ENCODE peak calls at places on chromosomes 12 and 14, in nine cellular contexts. One of them, this sample, is unnamed.

GRCh38 chr12:119006749-119007148 is 25.4 kb downstream of the SRRM4 start:
- DNase-seq in epithelial cell of proximal tubule: no peak
- DNase-seq in pancreas: no peak
- DNase-seq in A549: no peak
- DNase-seq in NAMALWA: no peak
- DNase-seq in anterior cingulate cortex: no peak
- DNase-seq in HuH-7.5: no peak
- DNase-seq in activated CD4-positive, alpha-beta T cell treated with anti-CD3 and anti-CD28 coated beads, Interleukin-2, amount 50 U/mL, for 48 hours: no peak
- DNase-seq in SW 1271: no peak
- DNase-seq in this sample: no peak

GRCh38 chr12:3275171-3276041 is 198.2 kb downstream of the TSPAN9 start:
- DNase-seq in epithelial cell of proximal tubule: no peak
- DNase-seq in pancreas: peak; percentile 77
- DNase-seq in A549: peak; percentile 62
- DNase-seq in NAMALWA: peak; percentile 81
- DNase-seq in anterior cingulate cortex: peak; percentile 33
- DNase-seq in HuH-7.5: peak; percentile 93
- DNase-seq in activated CD4-positive, alpha-beta T cell treated with anti-CD3 and anti-CD28 coated beads, Interleukin-2, amount 50 U/mL, for 48 hours: peak; percentile 82
- DNase-seq in SW 1271: no peak
- DNase-seq in this sample: peak; percentile 52

GRCh38 chr12:42094277-42094676 is 50.4 kb downstream of the GXYLT1 start:
- DNase-seq in epithelial cell of proximal tubule: no peak
- DNase-seq in pancreas: no peak
- DNase-seq in A549: peak; percentile 31
- DNase-seq in NAMALWA: no peak
- DNase-seq in anterior cingulate cortex: no peak
- DNase-seq in HuH-7.5: no peak
- DNase-seq in activated CD4-positive, alpha-beta T cell treated with anti-CD3 and anti-CD28 coated beads, Interleukin-2, amount 50 U/mL, for 48 hours: peak; percentile 15
- DNase-seq in SW 1271: no peak
- DNase-seq in this sample: peak; percentile 69

GRCh38 chr14:35688427-35688826 is 120.7 kb downstream of the RALGAPA1 start:
- DNase-seq in epithelial cell of proximal tubule: no peak
- DNase-seq in pancreas: no peak
- DNase-seq in A549: no peak
- DNase-seq in NAMALWA: no peak
- DNase-seq in anterior cingulate cortex: no peak
- DNase-seq in HuH-7.5: no peak
- DNase-seq in activated CD4-positive, alpha-beta T cell treated with anti-CD3 and anti-CD28 coated beads, Interleukin-2, amount 50 U/mL, for 48 hours: no peak
- DNase-seq in SW 1271: no peak
- DNase-seq in this sample: no peak

GRCh38 chr12:95574799-95575452 is 23.6 kb upstream of the USP44 start:
- DNase-seq in epithelial cell of proximal tubule: no peak
- DNase-seq in pancreas: no peak
- DNase-seq in A549: peak; percentile 61
- DNase-seq in NAMALWA: peak; percentile 29
- DNase-seq in anterior cingulate cortex: no peak
- DNase-seq in HuH-7.5: peak; percentile 50
- DNase-seq in activated CD4-positive, alpha-beta T cell treated with anti-CD3 and anti-CD28 coated beads, Interleukin-2, amount 50 U/mL, for 48 hours: no peak
- DNase-seq in SW 1271: no peak
- DNase-seq in this sample: peak; percentile 43

GRCh38 chr12:51751657-51752056 is 96.9 kb downstream of the FIGNL2 start:
- DNase-seq in epithelial cell of proximal tubule: no peak
- DNase-seq in pancreas: peak; percentile 37
- DNase-seq in A549: no peak
- DNase-seq in NAMALWA: no peak
- DNase-seq in anterior cingulate cortex: peak; percentile 18
- DNase-seq in HuH-7.5: no peak
- DNase-seq in activated CD4-positive, alpha-beta T cell treated with anti-CD3 and anti-CD28 coated beads, Interleukin-2, amount 50 U/mL, for 48 hours: no peak
- DNase-seq in SW 1271: no peak
- DNase-seq in this sample: peak; percentile 26

GRCh38 chr14:61877050-61877390 is 114.8 kb downstream of the SNAPC1 start:
- DNase-seq in epithelial cell of proximal tubule: no peak
- DNase-seq in pancreas: no peak
- DNase-seq in A549: no peak
- DNase-seq in NAMALWA: no peak
- DNase-seq in anterior cingulate cortex: no peak
- DNase-seq in HuH-7.5: no peak
- DNase-seq in activated CD4-positive, alpha-beta T cell treated with anti-CD3 and anti-CD28 coated beads, Interleukin-2, amount 50 U/mL, for 48 hours: no peak
- DNase-seq in SW 1271: no peak
- DNase-seq in this sample: no peak

GRCh38 chr12:59834659-59835474 is 239.0 kb downstream of the SLC16A7 start:
- DNase-seq in epithelial cell of proximal tubule: no peak
- DNase-seq in pancreas: no peak
- DNase-seq in A549: peak; percentile 16
- DNase-seq in NAMALWA: peak; percentile 49
- DNase-seq in anterior cingulate cortex: no peak
- DNase-seq in HuH-7.5: no peak
- DNase-seq in activated CD4-positive, alpha-beta T cell treated with anti-CD3 and anti-CD28 coated beads, Interleukin-2, amount 50 U/mL, for 48 hours: no peak
- DNase-seq in SW 1271: no peak
- DNase-seq in this sample: peak; percentile 44

GRCh38 chr12:48424644-48425043 is 47.7 kb upstream of the ANP32D start:
- DNase-seq in epithelial cell of proximal tubule: no peak
- DNase-seq in pancreas: no peak
- DNase-seq in A549: no peak
- DNase-seq in NAMALWA: no peak
- DNase-seq in anterior cingulate cortex: no peak
- DNase-seq in HuH-7.5: no peak
- DNase-seq in activated CD4-positive, alpha-beta T cell treated with anti-CD3 and anti-CD28 coated beads, Interleukin-2, amount 50 U/mL, for 48 hours: no peak
- DNase-seq in SW 1271: no peak
- DNase-seq in this sample: no peak

GRCh38 chr14:50926851-50927386 is 17.4 kb downstream of the PYGL start:
- DNase-seq in epithelial cell of proximal tubule: no peak
- DNase-seq in pancreas: no peak
- DNase-seq in A549: no peak
- DNase-seq in NAMALWA: no peak
- DNase-seq in anterior cingulate cortex: no peak
- DNase-seq in HuH-7.5: no peak
- DNase-seq in activated CD4-positive, alpha-beta T cell treated with anti-CD3 and anti-CD28 coated beads, Interleukin-2, amount 50 U/mL, for 48 hours: no peak
- DNase-seq in SW 1271: no peak
- DNase-seq in this sample: no peak

GRCh38 chr12:117359029-117359845 is 2.2 kb downstream of the NOS1 start:
- DNase-seq in epithelial cell of proximal tubule: no peak
- DNase-seq in pancreas: no peak
- DNase-seq in A549: no peak
- DNase-seq in NAMALWA: no peak
- DNase-seq in anterior cingulate cortex: no peak
- DNase-seq in HuH-7.5: no peak
- DNase-seq in activated CD4-positive, alpha-beta T cell treated with anti-CD3 and anti-CD28 coated beads, Interleukin-2, amount 50 U/mL, for 48 hours: no peak
- DNase-seq in SW 1271: no peak
- DNase-seq in this sample: no peak

GRCh38 chr12:112833272-112833671 is 41.7 kb downstream of the RPH3A start:
- DNase-seq in epithelial cell of proximal tubule: peak; percentile 36
- DNase-seq in pancreas: no peak
- DNase-seq in A549: peak; percentile 89
- DNase-seq in NAMALWA: no peak
- DNase-seq in anterior cingulate cortex: no peak
- DNase-seq in HuH-7.5: no peak
- DNase-seq in activated CD4-positive, alpha-beta T cell treated with anti-CD3 and anti-CD28 coated beads, Interleukin-2, amount 50 U/mL, for 48 hours: no peak
- DNase-seq in SW 1271: no peak
- DNase-seq in this sample: no peak

GRCh38 chr12:30519535-30519934 is 176.1 kb downstream of the IPO8 start:
- DNase-seq in epithelial cell of proximal tubule: no peak
- DNase-seq in pancreas: peak; percentile 77
- DNase-seq in A549: no peak
- DNase-seq in NAMALWA: no peak
- DNase-seq in anterior cingulate cortex: no peak
- DNase-seq in HuH-7.5: no peak
- DNase-seq in activated CD4-positive, alpha-beta T cell treated with anti-CD3 and anti-CD28 coated beads, Interleukin-2, amount 50 U/mL, for 48 hours: no peak
- DNase-seq in SW 1271: no peak
- DNase-seq in this sample: no peak

GRCh38 chr12:122080149-122081107 is 1.9 kb downstream of the MLXIP start:
- DNase-seq in epithelial cell of proximal tubule: peak; percentile 54
- DNase-seq in pancreas: peak; percentile 47
- DNase-seq in A549: peak; percentile 40
- DNase-seq in NAMALWA: no peak
- DNase-seq in anterior cingulate cortex: no peak
- DNase-seq in HuH-7.5: no peak
- DNase-seq in activated CD4-positive, alpha-beta T cell treated with anti-CD3 and anti-CD28 coated beads, Interleukin-2, amount 50 U/mL, for 48 hours: peak; percentile 48
- DNase-seq in SW 1271: no peak
- DNase-seq in this sample: peak; percentile 93

GRCh38 chr12:93381183-93381975 is 3.7 kb downstream of the NUDT4 start:
- DNase-seq in epithelial cell of proximal tubule: no peak
- DNase-seq in pancreas: no peak
- DNase-seq in A549: no peak
- DNase-seq in NAMALWA: no peak
- DNase-seq in anterior cingulate cortex: no peak
- DNase-seq in HuH-7.5: no peak
- DNase-seq in activated CD4-positive, alpha-beta T cell treated with anti-CD3 and anti-CD28 coated beads, Interleukin-2, amount 50 U/mL, for 48 hours: no peak
- DNase-seq in SW 1271: no peak
- DNase-seq in this sample: no peak

GRCh38 chr12:4307593-4308333 is 13.2 kb upstream of the TIGAR start:
- DNase-seq in epithelial cell of proximal tubule: peak; percentile 52
- DNase-seq in pancreas: peak; percentile 59
- DNase-seq in A549: peak; percentile 87
- DNase-seq in NAMALWA: peak; percentile 59
- DNase-seq in anterior cingulate cortex: no peak
- DNase-seq in HuH-7.5: peak; percentile 68
- DNase-seq in activated CD4-positive, alpha-beta T cell treated with anti-CD3 and anti-CD28 coated beads, Interleukin-2, amount 50 U/mL, for 48 hours: no peak
- DNase-seq in SW 1271: peak; percentile 44
- DNase-seq in this sample: peak; percentile 62

GRCh38 chr12:70670948-70671347 is 33.7 kb upstream of the PTPRB start:
- DNase-seq in epithelial cell of proximal tubule: no peak
- DNase-seq in pancreas: no peak
- DNase-seq in A549: no peak
- DNase-seq in NAMALWA: no peak
- DNase-seq in anterior cingulate cortex: no peak
- DNase-seq in HuH-7.5: no peak
- DNase-seq in activated CD4-positive, alpha-beta T cell treated with anti-CD3 and anti-CD28 coated beads, Interleukin-2, amount 50 U/mL, for 48 hours: no peak
- DNase-seq in SW 1271: no peak
- DNase-seq in this sample: no peak

GRCh38 chr14:52998376-52999010 is 47.6 kb upstream of the FERMT2 start:
- DNase-seq in epithelial cell of proximal tubule: no peak
- DNase-seq in pancreas: no peak
- DNase-seq in A549: no peak
- DNase-seq in NAMALWA: no peak
- DNase-seq in anterior cingulate cortex: no peak
- DNase-seq in HuH-7.5: no peak
- DNase-seq in activated CD4-positive, alpha-beta T cell treated with anti-CD3 and anti-CD28 coated beads, Interleukin-2, amount 50 U/mL, for 48 hours: no peak
- DNase-seq in SW 1271: no peak
- DNase-seq in this sample: no peak

GRCh38 chr14:92254786-92255185 is 68.2 kb upstream of the SLC24A4 start:
- DNase-seq in epithelial cell of proximal tubule: no peak
- DNase-seq in pancreas: peak; percentile 32
- DNase-seq in A549: no peak
- DNase-seq in NAMALWA: no peak
- DNase-seq in anterior cingulate cortex: no peak
- DNase-seq in HuH-7.5: no peak
- DNase-seq in activated CD4-positive, alpha-beta T cell treated with anti-CD3 and anti-CD28 coated beads, Interleukin-2, amount 50 U/mL, for 48 hours: no peak
- DNase-seq in SW 1271: no peak
- DNase-seq in this sample: no peak

GRCh38 chr12:79378496-79378895 is 312.3 kb downstream of the PAWR start:
- DNase-seq in epithelial cell of proximal tubule: no peak
- DNase-seq in pancreas: no peak
- DNase-seq in A549: no peak
- DNase-seq in NAMALWA: no peak
- DNase-seq in anterior cingulate cortex: no peak
- DNase-seq in HuH-7.5: no peak
- DNase-seq in activated CD4-positive, alpha-beta T cell treated with anti-CD3 and anti-CD28 coated beads, Interleukin-2, amount 50 U/mL, for 48 hours: no peak
- DNase-seq in SW 1271: no peak
- DNase-seq in this sample: peak; percentile 36

GRCh38 chr12:104599985-104600712 is 143.4 kb downstream of the CHST11 start:
- DNase-seq in epithelial cell of proximal tubule: no peak
- DNase-seq in pancreas: no peak
- DNase-seq in A549: no peak
- DNase-seq in NAMALWA: no peak
- DNase-seq in anterior cingulate cortex: no peak
- DNase-seq in HuH-7.5: no peak
- DNase-seq in activated CD4-positive, alpha-beta T cell treated with anti-CD3 and anti-CD28 coated beads, Interleukin-2, amount 50 U/mL, for 48 hours: no peak
- DNase-seq in SW 1271: no peak
- DNase-seq in this sample: no peak

This sample was measured in LHCN-M2.